ENCODE peak calls at places on chromosomes 2 and 18, in six cellular contexts. U is T-helper 17 cell, B is HFFc6, C is fibroblast of mammary gland, S is small intestine, M is ELF-1. H is an unnamed sample.

GRCh38 chr18:45589559-45590041 is 25.7 kb upstream of the SLC14A2 start:
- DNase-seq in U (no peak), B (peak; percentile 64), C (peak; percentile 93), S (no peak), M (peak; percentile 51), H (peak; percentile 56)

GRCh38 chr2:192151848-192152247 is 42.9 kb downstream of the TMEFF2 start:
- DNase-seq in U (no peak), B (no peak), C (peak; percentile 79), S (no peak), M (no peak), H (no peak)

GRCh38 chr2:75416420-75417342 is 144.1 kb downstream of the EVA1A start:
- DNase-seq in U (no peak), B (no peak), C (no peak), S (no peak), M (no peak), H (no peak)

GRCh38 chr2:209476367-209477191 is 52.7 kb downstream of the MAP2 start:
- DNase-seq in U (no peak), B (peak; percentile 17), C (peak; percentile 79), S (no peak), M (no peak), H (no peak)

GRCh38 chr2:71664161-71664560 is 210.8 kb downstream of the DYSF start:
- DNase-seq in U (no peak), B (no peak), C (no peak), S (no peak), M (no peak), H (no peak)

GRCh38 chr2:193584522-193584938 is 1389.8 kb upstream of the TMEFF2 start:
- DNase-seq in U (no peak), B (no peak), C (peak; percentile 48), S (peak; percentile 60), M (peak; percentile 52), H (peak; percentile 65)

GRCh38 chr2:54176577-54176976 is 61.2 kb downstream of the ACYP2 start:
- DNase-seq in U (no peak), B (peak; percentile 48), C (peak; percentile 59), S (peak; percentile 5), M (peak; percentile 28), H (peak; percentile 72)

GRCh38 chr18:8816805-8817204 is 111.4 kb downstream of the MTCL1 start:
- DNase-seq in U (no peak), B (peak; percentile 56), C (peak; percentile 40), S (no peak), M (no peak), H (no peak)

GRCh38 chr2:171176516-171176915 is 15.8 kb upstream of the TLK1 start:
- DNase-seq in U (no peak), B (no peak), C (no peak), S (no peak), M (no peak), H (no peak)

GRCh38 chr2:96074156-96074555 is 39.4 kb upstream of the GPAT2 start:
- DNase-seq in U (no peak), B (no peak), C (no peak), S (no peak), M (no peak), H (no peak)

GRCh38 chr2:227888289-227888688 is 16.9 kb downstream of the DAW1 start:
- DNase-seq in U (no peak), B (no peak), C (no peak), S (peak; percentile 66), M (no peak), H (peak; percentile 40)

GRCh38 chr2:73383036-73383435 is 2.6 kb upstream of the ALMS1 start:
- DNase-seq in U (no peak), B (no peak), C (no peak), S (no peak), M (no peak), H (no peak)

GRCh38 chr2:128178650-128179460 is 87.9 kb downstream of the UGGT1 start:
- DNase-seq in U (no peak), B (peak; percentile 75), C (peak; percentile 80), S (peak; percentile 68), M (peak; percentile 54), H (peak; percentile 83)